ENCODE peak calls at places on chromosomes 3 and 15, in six cellular contexts. V is WTC11, P is A549, T is K562, Z is HCT116, W is HepG2. M is an unnamed sample.

GRCh38 chr3:21894459-21895083 is 143.6 kb upstream of the ZNF385D start:
- DNase-seq in V (no peak), P (peak; percentile 1), T (no peak), Z (no peak), W (no peak), M (no peak)

GRCh38 chr3:29153811-29154210 is 127.1 kb upstream of the RBMS3 start:
- DNase-seq in V (no peak), P (no peak), T (no peak), Z (no peak), W (no peak), M (peak; percentile 15)

GRCh38 chr15:56732135-56732880 is 1.0 kb downstream of the ZNF280D start:
- DNase-seq in V (no peak), P (peak; percentile 46), T (no peak), Z (no peak), W (peak; percentile 11), M (no peak)

GRCh38 chr15:101454365-101454764 is 35.1 kb downstream of the PCSK6 start:
- DNase-seq in V (no peak), P (no peak), T (no peak), Z (no peak), W (no peak), M (no peak)

GRCh38 chr3:18778602-18779001 is 353.5 kb upstream of the SATB1 start:
- DNase-seq in V (no peak), P (no peak), T (no peak), Z (no peak), W (no peak), M (no peak)

GRCh38 chr3:96915465-96915864 is 101.1 kb downstream of the EPHA6 start:
- DNase-seq in V (no peak), P (no peak), T (no peak), Z (no peak), W (no peak), M (no peak)

GRCh38 chr3:36991923-36992805 is 767 bp downstream of the EPM2AIP1 start:
- DNase-seq in V (no peak), P (peak; percentile 8), T (no peak), Z (no peak), W (peak; percentile 46), M (no peak)

GRCh38 chr3:12810963-12811362 is 14.5 kb downstream of the CAND2 start:
- DNase-seq in V (no peak), P (no peak), T (peak; percentile 59), Z (no peak), W (no peak), M (no peak)

GRCh38 chr15:46277994-46278885 is 643.4 kb downstream of the SQOR start:
- DNase-seq in V (no peak), P (no peak), T (no peak), Z (no peak), W (no peak), M (no peak)

GRCh38 chr3:132382688-132383194 is 34.6 kb upstream of the DNAJC13 start:
- DNase-seq in V (peak; percentile 54), P (no peak), T (no peak), Z (no peak), W (peak; percentile 65), M (no peak)

GRCh38 chr3:150384517-150385212 is 23.4 kb upstream of the TSC22D2 start:
- DNase-seq in V (peak; percentile 51), P (no peak), T (peak; percentile 70), Z (no peak), W (peak; percentile 76), M (peak; percentile 97)

GRCh38 chr15:89749526-89749925 is 1.5 kb downstream of the MESP1 start:
- DNase-seq in V (no peak), P (no peak), T (no peak), Z (no peak), W (no peak), M (no peak)

GRCh38 chr15:100266166-100266565 is 75.6 kb downstream of the ADAMTS17 start:
- DNase-seq in V (no peak), P (no peak), T (no peak), Z (no peak), W (no peak), M (no peak)

GRCh38 chr3:5294360-5294759 is 106.9 kb downstream of the EDEM1 start:
- DNase-seq in V (no peak), P (no peak), T (no peak), Z (no peak), W (no peak), M (no peak)

GRCh38 chr15:80776420-80777045 is 2.6 kb upstream of the CEMIP start:
- DNase-seq in V (peak; percentile 75), P (peak; percentile 83), T (peak; percentile 57), Z (peak; percentile 66), W (peak; percentile 62), M (no peak)

GRCh38 chr3:170976190-170976519 is 50.4 kb downstream of the SLC2A2 start:
- DNase-seq in V (no peak), P (no peak), T (no peak), Z (no peak), W (no peak), M (no peak)

GRCh38 chr15:96629501-96629900 is 299.0 kb downstream of the NR2F2 start:
- DNase-seq in V (no peak), P (no peak), T (no peak), Z (no peak), W (no peak), M (no peak)

GRCh38 chr3:133944181-133944580 is 48.5 kb upstream of the RAB6B start:
- DNase-seq in V (no peak), P (peak; percentile 22), T (no peak), Z (no peak), W (no peak), M (no peak)

GRCh38 chr3:135215516-135215915 is 420.5 kb downstream of the EPHB1 start:
- DNase-seq in V (no peak), P (no peak), T (no peak), Z (no peak), W (no peak), M (no peak)

GRCh38 chr3:15815696-15816095 is 17.9 kb upstream of the ANKRD28 start:
- DNase-seq in V (no peak), P (peak; percentile 21), T (no peak), Z (peak; percentile 49), W (peak; percentile 30), M (no peak)

GRCh38 chr3:15808679-15809078 is 10.9 kb upstream of the ANKRD28 start:
- DNase-seq in V (no peak), P (no peak), T (no peak), Z (no peak), W (no peak), M (no peak)

GRCh38 chr3:15810702-15811101 is 12.9 kb upstream of the ANKRD28 start:
- DNase-seq in V (no peak), P (no peak), T (no peak), Z (no peak), W (no peak), M (no peak)

GRCh38 chr3:15809313-15809712 is 11.5 kb upstream of the ANKRD28 start:
- DNase-seq in V (no peak), P (no peak), T (no peak), Z (no peak), W (no peak), M (no peak)

DNA sequence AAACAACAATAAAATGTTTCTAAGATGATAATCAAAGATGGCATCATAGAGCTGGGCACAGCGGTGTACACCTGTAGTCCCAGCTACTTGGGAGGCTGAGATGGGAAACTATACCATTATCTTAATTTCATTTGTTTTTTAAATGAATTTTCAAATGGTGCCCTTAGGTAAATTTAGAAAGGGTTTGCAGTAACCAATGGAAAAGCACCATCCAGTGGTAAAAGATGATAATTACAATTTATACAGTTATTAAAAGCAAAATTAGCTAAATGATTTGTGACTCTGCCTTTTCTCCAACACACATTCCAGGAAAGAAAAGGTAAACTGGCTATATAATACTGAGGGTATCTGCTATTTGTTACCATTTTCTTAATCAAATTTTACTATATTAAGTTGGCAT is 14.4 kb upstream of the ANKRD28 start:
- DNase-seq in V (no peak), P (peak; percentile 37), T (no peak), Z (no peak), W (no peak), M (no peak)
- TF ChIP-seq CTCF in V (no peak), P (peak; percentile 82), T (peak; percentile 26), Z (peak; percentile 6), W (peak; percentile 26), M (peak; percentile 61)

GRCh38 chr3:112561693-112562529 is at the start of the genes ATG3 and SLC35A5:
- DNase-seq in V (peak; percentile 98), P (peak; percentile 96), T (peak; percentile 89), Z (peak; percentile 96), W (peak; percentile 96), M (peak; percentile 96)

GRCh38 chr3:112560330-112560729 is 1.4 kb downstream of the ATG3 start:
- DNase-seq in V (no peak), P (no peak), T (no peak), Z (no peak), W (no peak), M (no peak)

GRCh38 chr3:112561085-112561692 is 573 bp downstream of the ATG3 start:
- DNase-seq in V (peak; percentile 70), P (peak; percentile 57), T (no peak), Z (peak; percentile 64), W (peak; percentile 66), M (peak; percentile 34)

GRCh38 chr3:112555535-112556170 is 6.1 kb downstream of the ATG3 start:
- DNase-seq in V (no peak), P (no peak), T (no peak), Z (no peak), W (no peak), M (no peak)

GRCh38 chr3:112557980-112558379 is 3.8 kb downstream of the ATG3 start:
- DNase-seq in V (no peak), P (no peak), T (no peak), Z (no peak), W (no peak), M (no peak)
- TF ChIP-seq MAX in V (no peak), P (no peak), T (no peak), Z (no peak), W (no peak), M (no peak)

DNA sequence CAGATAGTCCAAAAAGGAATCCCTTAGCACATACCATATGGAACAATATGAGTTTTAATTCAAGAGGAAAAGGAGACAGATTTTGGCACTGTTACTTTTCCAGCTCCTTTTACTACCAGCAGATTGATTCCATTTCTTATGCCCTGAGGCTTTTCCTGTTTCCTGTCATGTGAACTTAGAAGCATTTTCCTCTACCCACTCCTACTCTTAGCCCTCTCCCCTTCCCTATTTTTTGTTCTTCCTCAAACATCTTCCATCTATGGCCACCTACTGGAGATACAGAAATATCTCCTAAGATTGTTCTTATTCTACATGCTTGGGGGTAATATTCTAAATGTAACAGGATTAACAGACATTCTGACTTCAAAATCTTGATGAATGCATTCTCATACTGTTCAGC is 207.8 kb downstream of the CHST2 start:
- DNase-seq in V (no peak), P (no peak), T (no peak), Z (no peak), W (no peak), M (no peak)
- TF ChIP-seq CTCF in V (no peak), P (no peak), T (peak; percentile 7), Z (no peak), W (no peak), M (no peak)

GRCh38 chr3:39165518-39165917 is 12.1 kb upstream of the CSRNP1 start:
- DNase-seq in V (no peak), P (no peak), T (no peak), Z (no peak), W (no peak), M (no peak)

GRCh38 chr3:39164414-39164813 is 11.0 kb upstream of the CSRNP1 start:
- DNase-seq in V (no peak), P (no peak), T (no peak), Z (no peak), W (no peak), M (no peak)

GRCh38 chr3:39168156-39168780 is 14.9 kb upstream of the CSRNP1 start:
- DNase-seq in V (no peak), P (no peak), T (no peak), Z (no peak), W (no peak), M (no peak)

GRCh38 chr3:39166932-39167532 is 13.6 kb upstream of the CSRNP1 start:
- DNase-seq in V (no peak), P (no peak), T (no peak), Z (no peak), W (no peak), M (no peak)

GRCh38 chr3:39166134-39166710 is 12.8 kb upstream of the CSRNP1 start:
- DNase-seq in V (no peak), P (no peak), T (no peak), Z (no peak), W (no peak), M (no peak)
- TF ChIP-seq MAX in V (no peak), P (no peak), T (no peak), Z (no peak), W (no peak), M (no peak)